ENCODE peak calls at places on chromosomes 12 and 14, in nine cellular contexts. L, Y, W, Z, D, A, J, K and P are unnamed samples. For H3K36me3 and H3K4me1, the result is how much of the 10 kb centered on the place peaks cover.

GRCh38 chr12:63362801-63363200 is 211.8 kb upstream of the AVPR1A start:
- DNase-seq in D (no peak), L (no peak), Y (no peak), A (peak), K (no peak), J (no peak), W (no peak), Z (no peak), P (no peak)

GRCh38 chr12:110254971-110255540 is 26.0 kb upstream of the ATP2A2 start:
- DNase-seq in J (no peak), D (no peak), K (no peak), W (no peak), A (no peak), Z (no peak), L (no peak), Y (no peak), P (no peak)

GRCh38 chr12:41769810-41770209 is 374.9 kb downstream of the GXYLT1 start:
- DNase-seq in W (no peak), Z (no peak), Y (no peak), J (no peak), L (no peak), D (no peak), A (no peak), K (no peak), P (no peak)

GRCh38 chr14:104681689-104682074 is 7.7 kb upstream of the INF2 start:
- DNase-seq in Z (peak), Y (no peak), L (peak), W (no peak), K (peak), A (peak), D (peak), J (peak), P (peak)

GRCh38 chr14:61749867-61750266 is 12.4 kb upstream of the SNAPC1 start:
- DNase-seq in L (no peak), D (no peak), A (peak), Z (no peak), J (no peak), W (no peak), Y (no peak), K (no peak), P (no peak)

GRCh38 chr12:16165506-16165905 is 112.0 kb downstream of the SLC15A5 start:
- DNase-seq in W (peak), K (no peak), Z (no peak), D (peak), Y (no peak), J (peak), A (peak), L (no peak), P (peak)

GRCh38 chr14:64502476-64503183 is 1.0 kb downstream of the ZBTB25 start:
- DNase-seq in Y (no peak), W (no peak), J (peak), Z (no peak), L (no peak), D (no peak), A (peak), K (no peak), P (peak)

GRCh38 chr12:96466939-96467751 is 22.2 kb upstream of the CFAP54 start:
- DNase-seq in K (no peak), L (no peak), W (no peak), A (no peak), J (no peak), D (no peak), Y (no peak), Z (no peak), P (no peak)

GRCh38 chr14:74582910-74583581 is 29.0 kb downstream of the LTBP2 start:
- DNase-seq in L (peak), J (peak), Z (no peak), K (no peak), W (no peak), Y (no peak), D (no peak), A (peak), P (no peak)

GRCh38 chr14:63727231-63727735 is 582 bp downstream of the SGPP1 start:
- DNase-seq in L (peak), A (peak), W (no peak), D (peak), J (peak), Y (peak), Z (peak), K (peak), P (peak)

GRCh38 chr12:116525418-116526001 is 33.7 kb upstream of the MAP1LC3B2 start:
- DNase-seq in D (no peak), Z (no peak), L (no peak), K (peak), A (peak), Y (no peak), W (peak), J (no peak), P (peak)

GRCh38 chr12:122849352-122850047 is 14.2 kb downstream of the HIP1R start:
- DNase-seq in Z (peak), K (peak), D (no peak), W (no peak), Y (no peak), J (no peak), L (no peak), A (no peak), P (no peak)

GRCh38 chr12:68224613-68225285 is 861 bp downstream of the IL26 start:
- DNase-seq in J (peak), W (no peak), Z (no peak), A (peak), K (no peak), L (no peak), D (no peak), Y (no peak), P (no peak)

GRCh38 chr12:5101686-5102085 is 58.0 kb downstream of the KCNA5 start:
- DNase-seq in L (no peak), A (no peak), J (no peak), W (no peak), D (no peak), K (no peak), Z (no peak), Y (no peak), P (no peak)

GRCh38 chr14:68619805-68620574 is 172.9 kb downstream of the ZFP36L1 start:
- DNase-seq in A (peak), J (no peak), D (no peak), W (peak), L (no peak), Y (no peak), Z (no peak), K (peak), P (no peak)

GRCh38 chr12:121811434-121812319 is 7.9 kb downstream of the SETD1B start:
- DNase-seq in J (peak), Y (peak), Z (peak), A (peak), K (peak), D (peak), W (no peak), L (peak), P (peak)

GRCh38 chr12:91307957-91308705 is 125.5 kb upstream of the DCN start:
- DNase-seq in A (no peak), Y (no peak), W (no peak), K (no peak), Z (no peak), J (no peak), D (no peak), L (no peak), P (no peak)

GRCh38 chr12:120498870-120499515 is 3.1 kb downstream of the DYNLL1 start:
- DNase-seq in Z (no peak), J (no peak), D (no peak), K (no peak), Y (no peak), A (no peak), L (no peak), W (no peak), P (no peak)

GRCh38 chr14:44756577-44756976 is 205.2 kb downstream of the KLHL28 start:
- DNase-seq in Z (no peak), L (no peak), J (no peak), K (no peak), Y (no peak), A (no peak), W (no peak), D (no peak), P (no peak)

GRCh38 chr12:110531741-110532333 is 29.7 kb downstream of the RAD9B start:
- DNase-seq in K (peak), J (no peak), W (no peak), D (no peak), L (no peak), A (peak), Z (no peak), Y (no peak), P (no peak)

GRCh38 chr12:19000836-19001235 is 128.7 kb upstream of the PLEKHA5 start:
- DNase-seq in Z (no peak), K (no peak), A (no peak), D (no peak), Y (no peak), J (no peak), W (no peak), L (no peak), P (no peak)

GRCh38 chr12:115362319-115362976 is 678.5 kb upstream of the TBX3 start:
- DNase-seq in D (peak), J (no peak), K (no peak), A (peak), W (no peak), Z (no peak), Y (no peak), L (no peak), P (no peak)

GRCh38 chr14:67510121-67510520 is 21.6 kb upstream of the TMEM229B start:
- DNase-seq in Y (no peak), L (no peak), J (no peak), K (peak), Z (no peak), D (peak), A (peak), W (no peak), P (no peak)

GRCh38 chr14:54866588-54866987 is 36.0 kb downstream of the GCH1 start:
- DNase-seq in D (no peak), W (no peak), A (no peak), Y (no peak), K (no peak), Z (no peak), J (no peak), L (no peak), P (no peak)

GRCh38 chr14:50929506-50929905 is 14.8 kb downstream of the PYGL start:
- DNase-seq in K (no peak), W (no peak), D (no peak), L (no peak), A (no peak), Y (no peak), Z (no peak), J (no peak), P (no peak)

GRCh38 chr14:105216490-105217247 is 31.7 kb upstream of the BTBD6 start:
- DNase-seq in A (no peak), D (no peak), W (no peak), L (no peak), Z (no peak), J (no peak), K (no peak), Y (no peak), P (no peak)

GRCh38 chr14:102584871-102585869 is 7.3 kb upstream of the RCOR1 start:
- DNase-seq in K (no peak), W (no peak), L (peak), A (no peak), Y (no peak), D (peak), J (no peak), Z (peak), P (peak)

GRCh38 chr12:21852251-21852650 is 77.7 kb upstream of the KCNJ8 start:
- DNase-seq in A (peak), D (no peak), L (no peak), J (no peak), K (peak), W (no peak), Z (no peak), Y (no peak), P (no peak)

GRCh38 chr12:27462151-27462694 is 15.7 kb downstream of the SMCO2 start:
- DNase-seq in D (no peak), A (peak), K (peak), J (no peak), Y (no peak), W (no peak), Z (no peak), L (no peak), P (no peak)

GRCh38 chr14:68649461-68650189 is 143.2 kb downstream of the ZFP36L1 start:
- DNase-seq in Z (no peak), D (no peak), J (no peak), W (no peak), A (peak), L (no peak), K (no peak), Y (no peak), P (no peak)

GRCh38 chr12:46711756-46712155 is 114.0 kb downstream of the SLC38A4 start:
- DNase-seq in L (no peak), Z (no peak), A (peak), Y (no peak), W (no peak), J (no peak), D (no peak), K (no peak), P (no peak)

DNA sequence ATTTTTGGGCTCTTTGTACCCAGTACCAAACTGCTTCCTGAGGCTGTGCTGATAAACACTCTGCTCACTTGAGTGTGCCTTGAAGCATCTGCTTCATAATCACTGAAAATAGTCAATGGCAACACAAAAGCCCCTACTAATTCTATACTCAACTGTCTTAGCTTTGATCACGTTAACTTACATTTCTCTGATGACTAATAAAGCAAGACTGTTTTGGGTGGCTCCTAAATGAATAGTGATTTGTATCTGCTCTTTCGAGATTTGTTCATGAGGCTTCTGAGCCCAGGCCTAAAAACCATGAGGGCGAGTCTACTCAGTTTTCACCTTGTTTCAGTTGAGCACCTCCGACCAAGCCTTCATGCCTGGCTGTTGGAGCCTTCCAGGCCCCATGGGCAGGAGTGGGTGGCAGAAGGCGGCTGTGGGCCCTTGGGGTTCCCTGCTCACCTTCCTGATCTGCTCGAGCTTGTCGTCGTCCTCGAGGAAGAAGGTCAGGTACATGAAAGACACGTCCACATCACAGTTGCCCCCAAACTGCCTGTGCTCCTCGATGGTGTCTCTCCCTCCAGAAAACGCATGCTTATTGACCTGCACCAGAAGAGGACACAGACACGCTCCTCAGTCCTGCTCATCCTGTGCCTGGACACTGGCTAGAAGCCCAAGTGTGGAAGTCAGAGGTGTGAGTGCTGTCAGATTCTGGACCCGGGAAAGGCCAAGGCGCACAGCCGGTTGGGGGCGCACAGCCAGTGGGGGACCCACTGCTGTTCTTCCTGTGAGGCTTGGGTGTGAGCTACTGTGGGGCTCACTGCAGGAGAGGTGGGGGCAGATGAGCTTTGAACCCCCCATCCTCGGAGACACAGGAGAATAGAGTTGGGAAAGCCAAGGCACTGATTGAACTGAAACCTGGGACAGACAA is 13.7 kb downstream of the SLC25A47 start:
- DNase-seq in J (no peak), D (no peak), L (no peak), W (no peak), Z (peak), A (no peak), K (peak), Y (no peak), P (no peak)
- H3K36me3 ChIP-seq in J (under half), D (under half), L (under half), W (under half), Z (half or more), A (under half), K (under half), Y (under half), P (under half)

DNA sequence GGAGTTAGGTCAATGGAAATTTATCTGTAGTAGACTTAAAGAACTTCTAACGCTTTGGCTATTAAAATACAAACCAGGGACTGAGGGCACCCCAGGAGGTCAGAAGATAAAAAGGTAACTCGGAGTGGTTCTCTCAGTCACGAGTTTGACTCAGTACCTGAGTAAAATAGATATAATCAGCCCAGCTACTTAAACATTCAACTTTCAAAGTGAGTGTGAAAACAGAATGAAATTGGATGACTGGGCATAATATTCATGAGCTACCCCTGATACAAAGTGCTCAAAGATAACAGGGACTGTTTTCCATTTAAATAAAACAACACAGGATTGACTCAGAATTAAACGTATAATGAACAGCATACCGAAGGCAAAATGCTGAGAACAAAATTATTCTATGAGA is 75.0 kb downstream of the FOXN3 start:
- DNase-seq in Z (no peak), K (no peak), Y (no peak), D (no peak), L (no peak), J (no peak), W (no peak), A (no peak), P (no peak)
- H3K4me1 ChIP-seq in Z (under half), K (under half), Y (under half), D (under half), L (under half), J (under half), W (under half), A (under half), P (under half)

DNA sequence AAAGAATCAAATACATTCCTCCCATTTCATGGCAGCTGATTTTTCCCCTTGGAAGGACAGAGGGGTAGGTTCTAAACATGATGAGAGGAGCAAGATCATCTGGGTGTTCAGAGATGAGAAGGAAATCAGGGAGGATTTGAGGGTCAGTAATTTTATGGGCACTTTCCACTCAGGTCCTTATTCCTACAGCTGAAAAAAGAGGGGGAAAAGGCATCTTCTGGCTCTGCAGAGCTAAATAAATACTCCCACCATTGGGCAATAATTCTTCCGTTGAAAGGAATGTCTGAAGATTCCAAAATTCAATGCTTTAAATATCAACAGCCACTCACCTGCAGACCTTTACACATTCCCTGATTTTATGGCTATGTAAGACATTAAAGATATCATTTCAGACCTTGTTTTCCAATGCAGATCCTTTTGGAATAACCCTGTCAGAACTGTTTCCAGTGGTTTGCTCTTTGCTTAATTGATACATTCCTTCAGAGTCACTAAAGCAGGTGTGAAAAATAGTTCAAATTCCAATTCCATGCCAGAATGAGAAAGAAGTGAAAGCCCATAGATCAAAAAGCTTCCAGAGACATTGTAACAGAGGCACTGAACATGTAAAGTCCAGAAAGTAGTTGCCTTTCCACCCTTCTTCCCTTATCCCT is 233.3 kb upstream of the KRR1 start:
- DNase-seq in W (no peak), Z (no peak), A (no peak), Y (no peak), K (no peak), J (no peak), L (no peak), D (no peak), P (no peak)
- H3K36me3 ChIP-seq in W (under half), Z (under half), A (under half), Y (under half), K (under half), J (under half), L (under half), D (under half), P (under half)

GRCh38 chr12:47741340-47741703 is 16.0 kb upstream of the ENDOU start:
- DNase-seq in A (peak), D (peak), W (peak), L (peak), K (peak), J (peak), Y (peak), Z (peak), P (peak)

GRCh38 chr12:47740536-47741339 is 15.4 kb upstream of the ENDOU start:
- DNase-seq in A (no peak), Y (no peak), Z (no peak), K (peak), J (peak), L (no peak), W (no peak), D (peak), P (peak)

GRCh38 chr12:47739297-47739696 is 14.0 kb upstream of the ENDOU start:
- DNase-seq in K (peak), A (no peak), Y (no peak), Z (no peak), W (no peak), D (no peak), L (no peak), J (no peak), P (no peak)

GRCh38 chr12:47737936-47738335 is 12.6 kb upstream of the ENDOU start:
- DNase-seq in Y (no peak), A (no peak), J (no peak), L (no peak), Z (no peak), K (peak), D (peak), W (no peak), P (peak)

GRCh38 chr12:47739959-47740358 is 14.7 kb upstream of the ENDOU start:
- DNase-seq in L (peak), K (peak), D (no peak), A (no peak), Y (no peak), W (no peak), Z (no peak), J (no peak), P (peak)
- H3K4me1 ChIP-seq in L (under half), K (under half), D (half or more), A (under half), Y (under half), W (under half), Z (half or more), J (under half), P (under half)

GRCh38 chr14:90574640-90575131 is 177.9 kb downstream of the CALM1 start:
- DNase-seq in D (no peak), J (no peak), K (peak), W (no peak), Y (no peak), L (no peak), Z (no peak), A (no peak), P (no peak)
- H3K36me3 ChIP-seq in D (under half), J (under half), K (under half), W (under half), Y (under half), L (under half), Z (under half), A (under half), P (under half)

GRCh38 chr12:6208140-6208539 is 7.9 kb downstream of the CD9 start:
- DNase-seq in K (no peak), W (no peak), L (peak), Z (no peak), A (no peak), J (peak), Y (no peak), D (no peak), P (no peak)
- H3K4me1 ChIP-seq in K (under half), W (half or more), L (under half), Z (half or more), A (under half), J (under half), Y (under half), D (half or more), P (half or more)

GRCh38 chr12:12523229-12523628 is 39.4 kb downstream of the DUSP16 start:
- DNase-seq in W (no peak), Z (no peak), L (no peak), A (no peak), J (no peak), D (peak), K (no peak), Y (no peak), P (no peak)
- H3K36me3 ChIP-seq in W (under half), Z (under half), L (under half), A (under half), J (under half), D (under half), K (under half), Y (under half), P (under half)